ENCODE peak calls at places on chromosomes 13 and 19, in nine cellular contexts. G is uterus; M is neural progenitor cell; Q is prostate gland; Z is CD4-positive, alpha-beta memory T cell; D is keratinocyte; A is iPS DF 6.9; J is heart left ventricle; U is cardiac muscle cell. E is an unnamed sample.

GRCh38 chr13:33096886-33097610 is 80.8 kb downstream of the KL start:
- DNase-seq in U (no peak), G (no peak), D (no peak), Z (no peak), A (no peak), J (no peak), Q (no peak), M (no peak), E (no peak)

GRCh38 chr19:45764947-45765346 is 4.1 kb downstream of the SIX5 start:
- DNase-seq in A (no peak), G (peak; percentile 22), Q (no peak), D (no peak), U (no peak), J (peak; percentile 65), M (no peak), Z (no peak), E (no peak)

GRCh38 chr13:21055511-21056045 is 5.8 kb downstream of the LATS2 start:
- DNase-seq in Z (no peak), D (no peak), G (no peak), U (no peak), A (no peak), J (no peak), M (no peak), Q (no peak), E (no peak)

GRCh38 chr19:34365463-34366401 is 736 bp downstream of the GPI start:
- DNase-seq in M (peak; percentile 57), A (no peak), J (no peak), G (peak; percentile 35), Z (no peak), Q (peak; percentile 50), U (peak; percentile 39), D (no peak), E (no peak)

GRCh38 chr13:33079960-33080359 is 63.7 kb downstream of the KL start:
- DNase-seq in J (no peak), U (no peak), Z (no peak), G (no peak), M (no peak), A (no peak), Q (no peak), D (no peak), E (no peak)

GRCh38 chr13:108679989-108680388 is 50.6 kb downstream of the MYO16 start:
- DNase-seq in J (no peak), M (no peak), Z (no peak), G (no peak), A (no peak), D (no peak), Q (no peak), U (no peak), E (no peak)

GRCh38 chr13:30752991-30753616 is 17.8 kb downstream of the ALOX5AP start:
- DNase-seq in M (no peak), G (no peak), J (no peak), D (no peak), Z (no peak), A (no peak), U (no peak), Q (no peak), E (no peak)

GRCh38 chr13:107650081-107650701 is 565.1 kb downstream of the LIG4 start:
- DNase-seq in D (no peak), M (peak; percentile 85), Q (no peak), U (peak; percentile 68), G (peak; percentile 16), Z (no peak), A (peak; percentile 47), J (peak; percentile 63), E (no peak)

GRCh38 chr13:106680796-106681482 is 113.0 kb upstream of the ARGLU1 start:
- DNase-seq in U (no peak), Q (no peak), D (no peak), J (no peak), A (peak; percentile 48), G (no peak), M (peak; percentile 94), Z (no peak), E (no peak)

GRCh38 chr19:33434886-33435705 is 61.6 kb downstream of the CEBPG start:
- DNase-seq in U (peak; percentile 22), Q (no peak), D (no peak), Z (peak; percentile 3), G (no peak), M (peak; percentile 21), A (no peak), J (peak; percentile 56), E (no peak)

GRCh38 chr19:37855098-37855497 is 51.3 kb downstream of the WDR87 start:
- DNase-seq in U (peak; percentile 41), M (no peak), A (no peak), Q (peak; percentile 4), J (peak; percentile 69), Z (no peak), G (no peak), D (no peak), E (no peak)

GRCh38 chr19:19388568-19389555 is 16.6 kb upstream of the GATAD2A start:
- DNase-seq in Z (no peak), J (no peak), A (no peak), G (no peak), M (no peak), U (no peak), D (no peak), Q (no peak), E (no peak)

GRCh38 chr19:36528921-36529518 is 949 bp upstream of the ZNF260 start:
- DNase-seq in J (no peak), Z (peak; percentile 39), G (no peak), M (peak; percentile 48), Q (no peak), D (no peak), U (no peak), A (no peak), E (no peak)

GRCh38 chr19:40256511-40256910 is 28.6 kb downstream of the AKT2 start:
- DNase-seq in G (no peak), Q (no peak), D (no peak), A (no peak), U (no peak), M (no peak), J (peak; percentile 39), Z (no peak), E (no peak)

GRCh38 chr13:43127103-43127817 is 103.9 kb downstream of the DNAJC15 start:
- DNase-seq in U (peak; percentile 33), Z (no peak), M (peak; percentile 51), G (no peak), A (no peak), D (no peak), J (no peak), Q (no peak), E (no peak)

GRCh38 chr19:41302624-41303351 is 7.2 kb upstream of the CCDC97 start:
- DNase-seq in Z (peak; percentile 86), U (no peak), M (no peak), J (no peak), A (no peak), G (no peak), D (no peak), Q (no peak), E (peak; percentile 63)

GRCh38 chr13:23421596-23421995 is 11.9 kb downstream of the SACS start:
- DNase-seq in U (no peak), J (no peak), Q (no peak), M (no peak), D (no peak), Z (no peak), G (no peak), A (no peak), E (no peak)

GRCh38 chr19:55345818-55346724 is 6.4 kb downstream of the KMT5C start:
- DNase-seq in D (no peak), J (peak; percentile 75), U (peak; percentile 33), Q (no peak), M (no peak), G (peak; percentile 67), A (no peak), Z (no peak), E (no peak)

GRCh38 chr19:13817018-13817614 is 21.9 kb downstream of the ZSWIM4 start:
- DNase-seq in G (no peak), D (no peak), M (peak; percentile 94), U (no peak), J (no peak), Z (no peak), Q (peak; percentile 33), A (peak; percentile 99), E (no peak)
- H3K27ac ChIP-seq in G (no peak overlapping the region), D (no peak overlapping the region), M (peak overlapping the region; percentile 41), U (no peak overlapping the region), J (no peak overlapping the region), Z (no peak overlapping the region), Q (peak overlapping the region; percentile 52), A (no peak overlapping the region), E (no peak overlapping the region)

DNA sequence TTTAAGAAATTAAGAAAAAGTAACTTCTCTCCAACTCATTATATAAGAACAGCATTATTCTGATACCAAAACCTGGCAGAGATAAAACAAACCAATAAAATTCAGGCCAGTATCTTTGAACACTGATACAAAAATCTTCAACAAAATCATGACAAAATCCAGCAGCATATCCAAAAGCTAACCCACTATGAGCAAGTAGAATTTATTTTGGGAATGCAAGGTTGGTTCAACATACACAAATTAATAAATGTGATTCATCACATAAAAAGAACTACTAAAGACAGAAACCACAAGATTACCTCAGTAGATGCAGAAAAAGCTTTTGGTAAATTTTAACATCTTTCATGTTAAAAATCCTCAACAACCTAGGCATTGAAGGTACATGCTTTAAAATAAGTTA is 12.3 kb downstream of the ZNF91 start:
- DNase-seq in Z (no peak), U (no peak), Q (no peak), A (no peak), G (no peak), D (no peak), J (no peak), M (no peak), E (no peak)
- H3K9me3 ChIP-seq in Z (peaks cover 44% of the 10 kb centered on the region), U (no peaks in the 10 kb centered on the region), Q (no peaks in the 10 kb centered on the region), A (no peaks in the 10 kb centered on the region), G (no peaks in the 10 kb centered on the region), D (peaks cover 18% of the 10 kb centered on the region), J (no peaks in the 10 kb centered on the region), M (peaks cover 18% of the 10 kb centered on the region), E (peaks cover 31% of the 10 kb centered on the region)

DNA sequence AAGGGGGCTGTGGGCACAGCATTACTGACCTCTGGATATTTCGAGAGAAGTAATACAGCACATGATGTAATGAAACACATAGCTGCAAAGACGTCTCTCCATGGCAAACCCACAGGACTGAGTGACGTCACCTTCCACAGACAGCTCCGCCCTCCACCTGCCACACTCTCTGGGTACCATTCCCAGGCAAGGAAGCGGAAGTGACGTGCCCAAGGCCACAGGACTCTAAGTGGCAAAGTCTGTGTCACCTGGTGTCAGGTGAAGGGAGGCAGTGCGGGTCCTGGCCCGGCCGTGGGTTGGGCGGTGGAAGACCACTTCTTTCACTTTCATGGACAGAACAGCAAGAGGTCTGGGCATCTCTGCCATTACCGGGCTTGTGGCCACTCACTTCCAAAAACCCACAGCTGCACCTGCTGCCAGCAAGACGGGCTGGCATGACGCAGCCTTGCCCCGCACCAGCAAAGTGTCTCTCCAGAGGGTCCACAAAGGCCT is 6.8 kb upstream of the ADPRHL1 start:
- DNase-seq in U (no peak), D (no peak), G (no peak), A (no peak), Q (no peak), J (no peak), Z (no peak), M (no peak), E (no peak)
- H3K36me3 ChIP-seq in U (peaks cover 34% of the 10 kb centered on the region), D (peaks cover 21% of the 10 kb centered on the region), G (no peaks in the 10 kb centered on the region), A (peaks cover 33% of the 10 kb centered on the region), Q (peaks cover 3% of the 10 kb centered on the region), J (peaks cover 72% of the 10 kb centered on the region), Z (peaks cover 28% of the 10 kb centered on the region), M (no peaks in the 10 kb centered on the region), E (peaks cover 31% of the 10 kb centered on the region)

DNA sequence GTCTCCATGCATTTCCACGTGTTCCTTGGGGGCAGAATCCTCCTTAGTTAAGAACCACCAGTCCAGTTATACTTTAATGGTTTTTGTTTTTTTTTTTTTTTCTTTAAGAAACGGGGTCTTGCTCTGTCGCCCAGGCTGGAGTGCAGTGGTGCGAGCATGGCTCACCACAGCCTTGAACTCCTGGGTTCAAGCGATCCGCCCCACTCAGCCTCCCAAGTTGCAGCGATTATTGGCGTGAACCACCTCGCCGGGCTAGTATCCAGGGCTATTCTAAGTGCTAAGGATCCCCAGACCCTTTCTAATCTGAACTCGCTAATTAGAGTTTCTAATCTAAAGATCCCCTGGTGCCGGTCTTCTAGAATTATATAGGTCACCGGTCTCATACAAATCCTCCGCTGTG is 9.6 kb downstream of the ABHD8 start:
- DNase-seq in A (no peak), D (no peak), Q (no peak), Z (no peak), J (no peak), M (no peak), U (no peak), G (no peak), E (no peak)
- H3K27ac ChIP-seq in A (no peak overlapping the region), D (no peak overlapping the region), Q (no peak overlapping the region), Z (no peak overlapping the region), J (no peak overlapping the region), M (no peak overlapping the region), U (no peak overlapping the region), G (no peak overlapping the region), E (no peak overlapping the region)